ENCODE peak calls at places on chromosomes 12 and 14, in nine cellular contexts. One of them, this sample, is unnamed.

GRCh38 chr12:55955800-55956508 is 9.9 kb downstream of the PMEL start:
- DNase-seq in gastrocnemius medialis: no peak
- DNase-seq in uterus: peak; percentile 27
- DNase-seq in adrenal gland: peak; percentile 61
- DNase-seq in heart left ventricle: no peak
- DNase-seq in GM12878: no peak
- DNase-seq in A549: peak; percentile 87
- DNase-seq in suprapubic skin: no peak
- DNase-seq in ovary: no peak
- DNase-seq in this sample: no peak

GRCh38 chr14:54338696-54339317 is 58.0 kb upstream of the CDKN3 start:
- DNase-seq in gastrocnemius medialis: no peak
- DNase-seq in uterus: no peak
- DNase-seq in adrenal gland: no peak
- DNase-seq in heart left ventricle: no peak
- DNase-seq in GM12878: no peak
- DNase-seq in A549: peak; percentile 18
- DNase-seq in suprapubic skin: no peak
- DNase-seq in ovary: no peak
- DNase-seq in this sample: no peak

GRCh38 chr14:23379331-23380196 is 2.7 kb downstream of the CMTM5 start:
- DNase-seq in gastrocnemius medialis: peak; percentile 70
- DNase-seq in uterus: no peak
- DNase-seq in adrenal gland: peak; percentile 52
- DNase-seq in heart left ventricle: peak; percentile 75
- DNase-seq in GM12878: peak; percentile 3
- DNase-seq in A549: peak; percentile 62
- DNase-seq in suprapubic skin: no peak
- DNase-seq in ovary: peak; percentile 66
- DNase-seq in this sample: peak; percentile 90

GRCh38 chr12:124039276-124039675 is 66.3 kb downstream of the ZNF664 start:
- DNase-seq in gastrocnemius medialis: no peak
- DNase-seq in uterus: no peak
- DNase-seq in adrenal gland: no peak
- DNase-seq in heart left ventricle: no peak
- DNase-seq in GM12878: no peak
- DNase-seq in A549: no peak
- DNase-seq in suprapubic skin: no peak
- DNase-seq in ovary: no peak
- DNase-seq in this sample: no peak

GRCh38 chr14:93430889-93431670 is at the start of gene UNC79:
- DNase-seq in gastrocnemius medialis: no peak
- DNase-seq in uterus: no peak
- DNase-seq in adrenal gland: peak; percentile 25
- DNase-seq in heart left ventricle: no peak
- DNase-seq in GM12878: no peak
- DNase-seq in A549: no peak
- DNase-seq in suprapubic skin: no peak
- DNase-seq in ovary: no peak
- DNase-seq in this sample: no peak

GRCh38 chr12:102343361-102344121 is 136.8 kb downstream of the IGF1 start:
- DNase-seq in gastrocnemius medialis: no peak
- DNase-seq in uterus: no peak
- DNase-seq in adrenal gland: no peak
- DNase-seq in heart left ventricle: no peak
- DNase-seq in GM12878: no peak
- DNase-seq in A549: peak; percentile 9
- DNase-seq in suprapubic skin: no peak
- DNase-seq in ovary: no peak
- DNase-seq in this sample: no peak

GRCh38 chr14:95482967-95483842 is 33.2 kb downstream of the SYNE3 start:
- DNase-seq in gastrocnemius medialis: peak; percentile 80
- DNase-seq in uterus: peak; percentile 83
- DNase-seq in adrenal gland: peak; percentile 75
- DNase-seq in heart left ventricle: peak; percentile 90
- DNase-seq in GM12878: no peak
- DNase-seq in A549: peak; percentile 71
- DNase-seq in suprapubic skin: peak; percentile 90
- DNase-seq in ovary: peak; percentile 85
- DNase-seq in this sample: peak; percentile 96

GRCh38 chr12:49358548-49359141 is 8.6 kb upstream of the SPATS2 start:
- DNase-seq in gastrocnemius medialis: peak; percentile 53
- DNase-seq in uterus: no peak
- DNase-seq in adrenal gland: peak; percentile 72
- DNase-seq in heart left ventricle: no peak
- DNase-seq in GM12878: no peak
- DNase-seq in A549: peak; percentile 80
- DNase-seq in suprapubic skin: peak; percentile 44
- DNase-seq in ovary: no peak
- DNase-seq in this sample: no peak

DNA sequence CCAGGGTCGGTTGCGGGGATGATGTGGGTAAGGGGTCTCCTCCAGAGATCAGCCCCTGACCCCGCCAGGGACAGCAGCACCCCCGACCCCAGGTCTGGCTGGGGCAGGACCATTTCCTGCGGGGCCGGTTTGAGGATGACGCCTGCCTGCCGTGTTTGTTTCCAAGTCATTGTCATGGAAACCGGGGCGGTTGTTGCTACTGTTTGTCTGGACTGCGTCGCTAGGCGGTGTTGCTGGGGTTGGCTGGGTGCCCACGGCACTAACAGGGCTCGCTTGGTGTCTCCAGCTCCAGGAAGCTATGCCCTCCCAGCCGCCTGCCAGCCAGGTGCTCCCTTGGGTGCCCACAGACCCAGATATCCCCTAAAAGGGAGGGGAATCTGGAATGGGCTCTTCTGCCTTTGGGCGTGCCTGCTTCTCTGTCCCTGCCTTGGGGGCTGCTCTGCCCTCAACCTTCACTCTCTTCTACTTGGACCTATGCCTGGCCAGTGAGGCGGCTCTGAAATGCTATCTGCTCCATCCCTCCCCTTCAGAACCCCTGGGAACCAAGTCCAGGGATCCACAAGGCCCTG is 4.7 kb upstream of the CRIP1 start:
- DNase-seq in gastrocnemius medialis: peak; percentile 84
- DNase-seq in uterus: peak; percentile 94
- DNase-seq in adrenal gland: peak; percentile 94
- DNase-seq in heart left ventricle: peak; percentile 95
- DNase-seq in GM12878: peak; percentile 62
- DNase-seq in A549: peak; percentile 96
- DNase-seq in suprapubic skin: peak; percentile 99
- DNase-seq in ovary: peak; percentile 89
- DNase-seq in this sample: peak; percentile 99
- TF ChIP-seq CTCF in gastrocnemius medialis: no peak
- TF ChIP-seq CTCF in uterus: no peak
- TF ChIP-seq CTCF in adrenal gland: no peak
- TF ChIP-seq CTCF in heart left ventricle: no peak
- TF ChIP-seq CTCF in GM12878: no peak
- TF ChIP-seq CTCF in A549: no peak
- TF ChIP-seq CTCF in suprapubic skin: no peak
- TF ChIP-seq CTCF in ovary: no peak
- TF ChIP-seq CTCF in this sample: no peak

GRCh38 chr12:69985656-69986055 is 160.6 kb downstream of the MYRFL start:
- DNase-seq in gastrocnemius medialis: no peak
- DNase-seq in uterus: no peak
- DNase-seq in adrenal gland: peak; percentile 36
- DNase-seq in heart left ventricle: no peak
- DNase-seq in GM12878: no peak
- DNase-seq in A549: peak; percentile 31
- DNase-seq in suprapubic skin: no peak
- DNase-seq in ovary: no peak
- DNase-seq in this sample: no peak

GRCh38 chr12:69984216-69984615 is 159.2 kb downstream of the MYRFL start:
- DNase-seq in gastrocnemius medialis: no peak
- DNase-seq in uterus: no peak
- DNase-seq in adrenal gland: no peak
- DNase-seq in heart left ventricle: no peak
- DNase-seq in GM12878: no peak
- DNase-seq in A549: no peak
- DNase-seq in suprapubic skin: no peak
- DNase-seq in ovary: no peak
- DNase-seq in this sample: no peak

GRCh38 chr12:69988601-69989194 is 163.7 kb downstream of the MYRFL start:
- DNase-seq in gastrocnemius medialis: no peak
- DNase-seq in uterus: no peak
- DNase-seq in adrenal gland: no peak
- DNase-seq in heart left ventricle: no peak
- DNase-seq in GM12878: no peak
- DNase-seq in A549: no peak
- DNase-seq in suprapubic skin: no peak
- DNase-seq in ovary: no peak
- DNase-seq in this sample: no peak

GRCh38 chr12:69986109-69986508 is 161.1 kb downstream of the MYRFL start:
- DNase-seq in gastrocnemius medialis: no peak
- DNase-seq in uterus: no peak
- DNase-seq in adrenal gland: no peak
- DNase-seq in heart left ventricle: no peak
- DNase-seq in GM12878: no peak
- DNase-seq in A549: no peak
- DNase-seq in suprapubic skin: no peak
- DNase-seq in ovary: no peak
- DNase-seq in this sample: no peak

DNA sequence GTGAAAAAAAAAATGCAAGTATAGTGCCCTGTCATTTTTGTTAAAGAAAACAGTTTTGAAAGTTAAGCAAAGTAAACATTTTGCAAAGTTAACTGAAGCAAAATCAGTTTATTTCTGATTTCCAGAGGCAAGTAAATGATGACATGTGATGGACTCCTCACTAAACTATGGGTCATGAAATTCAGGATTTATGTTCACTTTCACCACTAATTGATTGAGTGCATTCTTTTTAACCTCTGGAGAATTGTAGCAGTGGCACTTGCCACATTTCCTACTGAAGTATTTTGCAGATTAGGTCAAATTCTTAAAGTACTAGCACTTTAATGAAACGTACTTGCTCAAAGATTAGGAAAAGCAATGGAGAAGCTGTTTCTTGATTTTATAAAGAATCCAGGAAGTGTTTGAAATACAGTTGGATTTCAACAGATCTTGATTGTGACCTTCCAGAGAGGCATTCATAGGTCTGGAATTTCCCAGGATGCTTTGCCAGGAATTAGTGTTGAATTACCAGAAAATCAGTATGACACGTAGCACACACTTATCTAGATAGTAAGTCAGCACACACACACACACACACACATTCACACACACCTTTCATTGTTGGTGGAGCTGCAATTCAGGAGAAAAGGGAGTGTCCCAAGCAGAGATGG is 162.6 kb downstream of the MYRFL start:
- DNase-seq in gastrocnemius medialis: no peak
- DNase-seq in uterus: peak; percentile 33
- DNase-seq in adrenal gland: peak; percentile 70
- DNase-seq in heart left ventricle: no peak
- DNase-seq in GM12878: no peak
- DNase-seq in A549: peak; percentile 25
- DNase-seq in suprapubic skin: no peak
- DNase-seq in ovary: no peak
- DNase-seq in this sample: peak; percentile 59
- TF ChIP-seq POLR2A in gastrocnemius medialis: no peak
- TF ChIP-seq POLR2A in uterus: no peak
- TF ChIP-seq POLR2A in adrenal gland: no peak
- TF ChIP-seq POLR2A in heart left ventricle: no peak
- TF ChIP-seq POLR2A in GM12878: no peak
- TF ChIP-seq POLR2A in A549: no peak
- TF ChIP-seq POLR2A in suprapubic skin: no peak
- TF ChIP-seq POLR2A in ovary: no peak
- TF ChIP-seq POLR2A in this sample: no peak

GRCh38 chr12:116693259-116694227 is 44.3 kb downstream of the SPRING1 start:
- DNase-seq in gastrocnemius medialis: no peak
- DNase-seq in uterus: no peak
- DNase-seq in adrenal gland: no peak
- DNase-seq in heart left ventricle: peak; percentile 52
- DNase-seq in GM12878: no peak
- DNase-seq in A549: no peak
- DNase-seq in suprapubic skin: no peak
- DNase-seq in ovary: no peak
- DNase-seq in this sample: peak; percentile 80
- TF ChIP-seq CTCF in gastrocnemius medialis: no peak
- TF ChIP-seq CTCF in uterus: no peak
- TF ChIP-seq CTCF in adrenal gland: no peak
- TF ChIP-seq CTCF in heart left ventricle: no peak
- TF ChIP-seq CTCF in GM12878: no peak
- TF ChIP-seq CTCF in A549: no peak
- TF ChIP-seq CTCF in suprapubic skin: no peak
- TF ChIP-seq CTCF in ovary: no peak
- TF ChIP-seq CTCF in this sample: no peak

GRCh38 chr12:57461326-57461903 is 1.8 kb downstream of the GLI1 start:
- DNase-seq in gastrocnemius medialis: no peak
- DNase-seq in uterus: peak; percentile 78
- DNase-seq in adrenal gland: peak; percentile 51
- DNase-seq in heart left ventricle: peak; percentile 71
- DNase-seq in GM12878: no peak
- DNase-seq in A549: peak; percentile 86
- DNase-seq in suprapubic skin: peak; percentile 85
- DNase-seq in ovary: peak; percentile 78
- DNase-seq in this sample: peak; percentile 92

GRCh38 chr12:57460457-57461325 is 1.1 kb downstream of the GLI1 start:
- DNase-seq in gastrocnemius medialis: no peak
- DNase-seq in uterus: no peak
- DNase-seq in adrenal gland: no peak
- DNase-seq in heart left ventricle: no peak
- DNase-seq in GM12878: no peak
- DNase-seq in A549: peak; percentile 41
- DNase-seq in suprapubic skin: no peak
- DNase-seq in ovary: peak; percentile 59
- DNase-seq in this sample: no peak

GRCh38 chr12:57459750-57460400 is at the start of gene GLI1:
- DNase-seq in gastrocnemius medialis: no peak
- DNase-seq in uterus: no peak
- DNase-seq in adrenal gland: no peak
- DNase-seq in heart left ventricle: no peak
- DNase-seq in GM12878: no peak
- DNase-seq in A549: peak; percentile 67
- DNase-seq in suprapubic skin: no peak
- DNase-seq in ovary: peak; percentile 65
- DNase-seq in this sample: no peak

GRCh38 chr12:57458665-57459054 is 925 bp upstream of the GLI1 start:
- DNase-seq in gastrocnemius medialis: no peak
- DNase-seq in uterus: no peak
- DNase-seq in adrenal gland: no peak
- DNase-seq in heart left ventricle: no peak
- DNase-seq in GM12878: no peak
- DNase-seq in A549: no peak
- DNase-seq in suprapubic skin: no peak
- DNase-seq in ovary: no peak
- DNase-seq in this sample: no peak

DNA sequence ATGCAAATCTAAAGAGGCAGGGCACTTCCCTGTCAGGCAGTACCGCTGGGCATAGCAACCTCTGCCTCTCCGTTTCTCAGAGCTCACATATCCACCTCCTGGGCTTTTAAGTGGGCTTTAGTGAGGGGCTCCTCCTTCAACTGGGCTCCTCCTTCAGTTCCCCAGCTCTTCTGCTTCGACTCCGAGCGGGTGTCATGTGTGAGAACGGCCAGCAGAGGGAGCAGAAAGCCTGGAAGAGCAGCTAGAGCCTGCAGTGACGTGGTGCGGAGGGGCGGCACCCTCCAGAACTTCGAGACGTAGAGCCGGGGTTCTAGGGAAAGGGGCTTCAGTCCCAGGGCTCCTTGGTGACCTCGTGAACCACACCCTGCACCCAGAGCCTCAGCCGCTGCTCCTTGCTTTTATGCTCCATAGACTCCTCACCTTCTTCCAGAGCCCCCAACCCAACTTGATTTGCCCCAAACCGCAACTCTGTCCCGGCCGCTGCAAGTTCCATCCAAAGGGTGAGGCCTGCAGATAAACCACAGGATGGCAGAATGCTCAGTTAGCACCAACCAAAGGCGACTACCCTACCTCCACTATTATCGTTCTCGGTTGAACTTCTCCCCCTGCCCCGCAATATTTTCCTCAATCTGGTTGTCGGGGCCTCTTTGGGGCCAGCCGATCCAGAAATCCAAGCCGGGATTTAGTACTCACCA is 383 bp upstream of the GLI1 start:
- DNase-seq in gastrocnemius medialis: peak; percentile 88
- DNase-seq in uterus: peak; percentile 95
- DNase-seq in adrenal gland: peak; percentile 96
- DNase-seq in heart left ventricle: peak; percentile 94
- DNase-seq in GM12878: peak; percentile 80
- DNase-seq in A549: peak; percentile 80
- DNase-seq in suprapubic skin: peak; percentile 96
- DNase-seq in ovary: peak; percentile 94
- DNase-seq in this sample: peak; percentile 92
- TF ChIP-seq POLR2A in gastrocnemius medialis: peak; percentile 35
- TF ChIP-seq POLR2A in uterus: peak; percentile 7
- TF ChIP-seq POLR2A in adrenal gland: peak; percentile 47
- TF ChIP-seq POLR2A in heart left ventricle: peak; percentile 38
- TF ChIP-seq POLR2A in GM12878: peak; percentile 70
- TF ChIP-seq POLR2A in A549: peak; percentile 53
- TF ChIP-seq POLR2A in suprapubic skin: no peak
- TF ChIP-seq POLR2A in ovary: peak; percentile 58
- TF ChIP-seq POLR2A in this sample: no peak

This sample was measured in lower leg skin.